ENCODE peak calls at places on chromosomes 6 and 20, in four cellular contexts. G is posterior cingulate gyrus, E is amniotic epithelial cell, F is AG09309. U is an unnamed sample.

GRCh38 chr6:41561386-41561785 is 15.2 kb downstream of the FOXP4 start:
- DNase-seq in E (no peak), F (no peak), G (no peak), U (no peak)

GRCh38 chr20:9241232-9241692 is 172.4 kb downstream of the PLCB4 start:
- DNase-seq in E (peak; percentile 66), F (peak; percentile 88), G (no peak), U (peak; percentile 56)

GRCh38 chr6:125904871-125905270 is 51.7 kb upstream of the HINT3 start:
- DNase-seq in E (peak; percentile 87), F (peak; percentile 39), G (no peak), U (peak; percentile 68)

GRCh38 chr20:38460040-38460623 is 12.5 kb upstream of the RALGAPB start:
- DNase-seq in G (no peak), F (peak; percentile 37), E (peak; percentile 84), U (peak; percentile 80)

GRCh38 chr6:33633084-33633461 is 12.0 kb downstream of the ITPR3 start:
- DNase-seq in E (no peak), F (no peak), G (no peak), U (no peak)

GRCh38 chr6:134840086-134840485 is 109.8 kb downstream of the ALDH8A1 start:
- DNase-seq in F (no peak), G (no peak), E (no peak), U (no peak)

GRCh38 chr6:26327450-26328264 is 37.3 kb upstream of the BTN3A2 start:
- DNase-seq in F (no peak), E (peak; percentile 71), G (peak; percentile 86), U (peak; percentile 86)

GRCh38 chr6:90080876-90081464 is 186.7 kb downstream of the GJA10 start:
- DNase-seq in F (no peak), G (no peak), E (no peak), U (no peak)

GRCh38 chr6:139402935-139403386 is 28.5 kb upstream of the CITED2 start:
- DNase-seq in F (peak; percentile 91), G (no peak), E (no peak), U (peak; percentile 93)

GRCh38 chr20:13681248-13682125 is 42.8 kb upstream of the TASP1 start:
- DNase-seq in G (no peak), E (no peak), F (no peak), U (no peak)

GRCh38 chr6:4313044-4313686 is 177.8 kb upstream of the ECI2 start:
- DNase-seq in E (peak; percentile 96), G (no peak), F (peak; percentile 91), U (peak; percentile 95)

GRCh38 chr20:54078296-54078695 is 7.9 kb upstream of the BCAS1 start:
- DNase-seq in E (no peak), F (no peak), G (no peak), U (no peak)

GRCh38 chr6:106116125-106116524 is 30.0 kb downstream of the PRDM1 start:
- DNase-seq in E (no peak), F (no peak), G (peak; percentile 95), U (no peak)

GRCh38 chr6:168078943-168079405 is at the start of gene FRMD1:
- DNase-seq in E (no peak), F (no peak), G (no peak), U (no peak)

GRCh38 chr6:160353950-160354496 is 5.8 kb downstream of the SLC22A3 start:
- DNase-seq in F (no peak), E (no peak), G (no peak), U (no peak)

GRCh38 chr6:168188310-168188973 is 109.4 kb upstream of the FRMD1 start:
- DNase-seq in G (no peak), E (no peak), F (no peak), U (no peak)

GRCh38 chr6:111326563-111326962 is 156.5 kb downstream of the REV3L start:
- DNase-seq in G (no peak), F (no peak), E (no peak), U (no peak)

GRCh38 chr20:41082306-41082705 is 53.7 kb downstream of the TOP1 start:
- DNase-seq in G (no peak), E (no peak), F (no peak), U (no peak)

GRCh38 chr6:74091133-74091793 is 395.3 kb downstream of the CD109 start:
- DNase-seq in G (no peak), F (no peak), E (peak; percentile 39), U (peak; percentile 50)

GRCh38 chr6:167937948-167938911 is 59.2 kb upstream of the KIF25 start:
- DNase-seq in F (no peak), G (no peak), E (no peak), U (no peak)

GRCh38 chr6:100366419-100366818 is 98.3 kb downstream of the SIM1 start:
- DNase-seq in F (no peak), E (peak; percentile 79), G (no peak), U (peak; percentile 40)

GRCh38 chr6:169591616-169592015 is 110.2 kb downstream of the WDR27 start:
- DNase-seq in E (no peak), F (no peak), G (no peak), U (no peak)

GRCh38 chr6:41042167-41042566 is at the start of gene TSPO2:
- DNase-seq in F (no peak), E (no peak), G (no peak), U (no peak)

GRCh38 chr20:50312682-50313187 is 122.1 kb downstream of the CEBPB start:
- DNase-seq in G (peak; percentile 68), E (peak; percentile 43), F (no peak), U (peak; percentile 44)

GRCh38 chr6:72820906-72821305 is 199.0 kb downstream of the KCNQ5 start:
- DNase-seq in F (no peak), E (no peak), G (no peak), U (no peak)

GRCh38 chr6:3757241-3757641 is 5.7 kb upstream of the PXDC1 start:
- DNase-seq in G (no peak), E (no peak), F (no peak), U (no peak)

GRCh38 chr20:37914672-37915433 is 11.9 kb downstream of the VSTM2L start:
- DNase-seq in E (no peak), F (no peak), G (no peak), U (peak; percentile 24)

GRCh38 chr6:25165181-25165580 is 114.0 kb upstream of the CARMIL1 start:
- DNase-seq in E (no peak), F (no peak), G (no peak), U (no peak)

GRCh38 chr6:72651191-72651590 is 29.3 kb downstream of the KCNQ5 start:
- DNase-seq in G (no peak), F (no peak), E (no peak), U (no peak)

GRCh38 chr20:35539756-35540212 is 2.1 kb upstream of the ERGIC3 start:
- DNase-seq in F (no peak), G (no peak), E (peak; percentile 55), U (peak; percentile 23)

GRCh38 chr6:144248470-144249301 is 36.4 kb upstream of the UTRN start:
- DNase-seq in F (peak; percentile 84), G (no peak), E (peak; percentile 57), U (peak; percentile 89)

GRCh38 chr20:51287628-51288413 is 254.7 kb downstream of the NFATC2 start:
- DNase-seq in G (peak; percentile 87), E (peak; percentile 3), F (no peak), U (no peak)

GRCh38 chr6:64000873-64001497 is 365.4 kb downstream of the PHF3 start:
- DNase-seq in E (peak; percentile 11), G (no peak), F (no peak), U (no peak)

U was measured in mesenchymal stem cell.